ENCODE peak calls at places on chromosomes 7 and 10, in nine cellular contexts. Z is HCT116, H is left ventricle myocardium inferior, M is ovary, X is GM06990, F is lung, W is GM23248, Y is MM.1S, T is lower lobe of right lung. B is an unnamed sample.
A peak's percentile ranks its signal among the peaks of the same experiment; 100 is the strongest.

GRCh38 chr10:47423476-47423875 is 39.4 kb upstream of the ZNF488 start:
- DNase-seq in W (peak; percentile 59), Z (no peak), H (no peak), T (no peak), M (no peak), X (no peak), Y (no peak), F (no peak), B (no peak)

GRCh38 chr7:96314402-96315108 is 7.3 kb downstream of the SLC25A13 start:
- DNase-seq in X (no peak), H (no peak), M (no peak), W (peak; percentile 7), F (no peak), T (no peak), Y (no peak), Z (no peak), B (no peak)

GRCh38 chr10:95830044-95830443 is 74.1 kb downstream of the ENTPD1 start:
- DNase-seq in T (no peak), H (no peak), W (no peak), Z (no peak), X (no peak), M (no peak), F (no peak), Y (no peak), B (no peak)

GRCh38 chr7:101823596-101823995 is 6.2 kb downstream of the CUX1 start:
- DNase-seq in Y (no peak), M (no peak), W (no peak), Z (no peak), T (no peak), X (no peak), H (no peak), F (no peak), B (no peak)

GRCh38 chr7:142632291-142633134 is 116.8 kb upstream of the PRSS1 start:
- DNase-seq in Z (peak; percentile 63), X (peak; percentile 40), M (peak; percentile 15), T (peak; percentile 51), W (peak; percentile 75), Y (peak; percentile 88), F (peak; percentile 52), H (no peak), B (peak; percentile 82)

GRCh38 chr10:29590598-29591415 is 44.0 kb downstream of the SVIL start:
- DNase-seq in X (no peak), T (no peak), W (peak; percentile 80), F (peak; percentile 26), Z (peak; percentile 21), Y (peak; percentile 28), M (no peak), H (no peak), B (peak; percentile 24)

GRCh38 chr10:62650411-62650810 is 154.1 kb upstream of the ADO start:
- DNase-seq in Y (no peak), X (no peak), T (no peak), F (no peak), M (no peak), H (no peak), Z (no peak), W (peak; percentile 69), B (no peak)

GRCh38 chr10:28489201-28489600 is 43.7 kb upstream of the WAC start:
- DNase-seq in T (no peak), X (no peak), F (no peak), M (no peak), Y (no peak), W (no peak), Z (no peak), H (no peak), B (no peak)

GRCh38 chr7:128167316-128167691 is 73.8 kb upstream of the LEP start:
- DNase-seq in H (no peak), Z (no peak), T (no peak), M (peak; percentile 40), Y (no peak), X (no peak), W (peak; percentile 82), F (no peak), B (no peak)

GRCh38 chr7:540997-541396 is 21.4 kb upstream of the PDGFA start:
- DNase-seq in F (no peak), Z (no peak), Y (no peak), W (no peak), T (no peak), M (no peak), H (no peak), X (no peak), B (no peak)

DNA sequence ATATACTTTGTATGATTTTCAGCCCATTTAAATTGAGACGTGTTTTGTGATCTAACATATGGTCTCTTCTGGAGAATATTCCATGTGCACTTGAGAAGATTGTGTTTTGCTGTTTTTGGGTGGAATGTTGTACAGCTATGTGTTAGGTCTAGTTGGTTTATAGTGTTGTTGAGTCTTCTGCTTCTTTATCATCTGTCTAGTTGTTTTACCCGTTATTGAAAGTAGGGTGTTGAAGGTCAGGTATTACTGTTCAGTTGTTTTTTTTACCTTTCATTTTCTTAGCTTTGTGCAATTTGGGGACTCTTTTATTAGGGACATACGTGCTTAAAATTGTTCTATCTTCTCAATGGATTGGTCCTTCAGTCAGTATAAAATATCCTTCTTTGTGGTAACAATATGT is 18.5 kb downstream of the SEPTIN7 start:
- DNase-seq in Z (no peak), M (no peak), W (no peak), Y (no peak), X (no peak), T (no peak), F (no peak), H (no peak), B (no peak)
- H3K36me3 ChIP-seq in Z (no peaks in the 10 kb centered on the region), M (no peaks in the 10 kb centered on the region), W (no peaks in the 10 kb centered on the region), Y (no peaks in the 10 kb centered on the region), X (no peaks in the 10 kb centered on the region), T (no peaks in the 10 kb centered on the region), F (no peaks in the 10 kb centered on the region), H (no peaks in the 10 kb centered on the region), B (peaks cover 84% of the 10 kb centered on the region)

GRCh38 chr10:80515941-80516340 is 21.8 kb upstream of the SH2D4B start:
- DNase-seq in F (no peak), H (no peak), T (no peak), Y (no peak), W (no peak), M (no peak), Z (no peak), X (no peak), B (no peak)

GRCh38 chr10:80516506-80517075 is 21.1 kb upstream of the SH2D4B start:
- DNase-seq in Y (no peak), T (no peak), M (no peak), X (no peak), Z (no peak), W (no peak), F (no peak), H (no peak), B (no peak)

GRCh38 chr10:80517416-80518142 is 20.1 kb upstream of the SH2D4B start:
- DNase-seq in Y (no peak), H (no peak), W (no peak), F (no peak), Z (no peak), M (no peak), X (no peak), T (no peak), B (no peak)

GRCh38 chr10:80513106-80513505 is 24.6 kb upstream of the SH2D4B start:
- DNase-seq in W (no peak), F (no peak), Z (no peak), M (no peak), T (no peak), Y (no peak), H (no peak), X (no peak), B (no peak)

GRCh38 chr10:80515511-80515910 is 22.2 kb upstream of the SH2D4B start:
- DNase-seq in X (no peak), M (no peak), H (no peak), Z (no peak), T (no peak), Y (no peak), W (no peak), F (no peak), B (no peak)
- H3K36me3 ChIP-seq in X (peaks cover 37% of the 10 kb centered on the region), M (no peaks in the 10 kb centered on the region), H (peaks cover 92% of the 10 kb centered on the region), Z (peaks cover 44% of the 10 kb centered on the region), T (peaks cover 100% of the 10 kb centered on the region), Y (no peaks in the 10 kb centered on the region), W (no peaks in the 10 kb centered on the region), F (peaks cover 13% of the 10 kb centered on the region), B (peaks cover 82% of the 10 kb centered on the region)

GRCh38 chr7:157375410-157375809 is 38.6 kb downstream of the DNAJB6 start:
- DNase-seq in Z (no peak), F (no peak), X (no peak), T (no peak), W (no peak), H (no peak), Y (no peak), M (no peak), B (no peak)

GRCh38 chr7:157371296-157371695 is 34.5 kb downstream of the DNAJB6 start:
- DNase-seq in Y (no peak), X (no peak), F (no peak), T (no peak), W (no peak), M (no peak), H (no peak), Z (no peak), B (no peak)

GRCh38 chr7:157372300-157373232 is 35.8 kb downstream of the DNAJB6 start:
- DNase-seq in Z (no peak), X (no peak), F (no peak), M (no peak), W (no peak), T (no peak), Y (no peak), H (no peak), B (no peak)

GRCh38 chr7:157370761-157371160 is 34.0 kb downstream of the DNAJB6 start:
- DNase-seq in Y (no peak), M (no peak), T (no peak), W (no peak), Z (no peak), H (no peak), F (no peak), X (no peak), B (no peak)

DNA sequence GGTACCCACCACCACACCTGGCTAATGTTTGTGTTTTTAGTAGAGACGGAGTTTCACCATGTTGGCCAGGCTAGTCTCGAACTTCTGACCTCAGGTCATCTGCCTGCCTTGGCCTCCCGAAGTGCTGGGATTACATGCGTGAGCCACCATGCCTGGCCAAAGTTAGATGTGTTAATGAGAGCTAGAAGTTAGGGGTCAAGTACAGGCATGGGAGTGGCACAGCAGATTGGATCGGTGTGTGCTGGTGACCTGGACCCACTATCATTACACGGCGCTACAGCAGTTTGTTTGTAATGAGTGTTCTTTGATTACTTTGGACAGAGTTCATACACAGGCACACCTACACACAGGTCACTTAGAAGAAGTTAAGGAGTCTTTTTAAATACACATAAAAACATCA is 36.7 kb downstream of the DNAJB6 start:
- DNase-seq in Y (no peak), H (no peak), T (no peak), F (no peak), X (no peak), W (no peak), Z (no peak), M (no peak), B (no peak)
- H3K36me3 ChIP-seq in Y (peaks cover 29% of the 10 kb centered on the region), H (peaks cover 53% of the 10 kb centered on the region), T (peaks cover 69% of the 10 kb centered on the region), F (peaks cover 11% of the 10 kb centered on the region), X (peaks cover 22% of the 10 kb centered on the region), W (peaks cover 50% of the 10 kb centered on the region), Z (peaks cover 21% of the 10 kb centered on the region), M (no peaks in the 10 kb centered on the region), B (peaks cover 99% of the 10 kb centered on the region)

DNA sequence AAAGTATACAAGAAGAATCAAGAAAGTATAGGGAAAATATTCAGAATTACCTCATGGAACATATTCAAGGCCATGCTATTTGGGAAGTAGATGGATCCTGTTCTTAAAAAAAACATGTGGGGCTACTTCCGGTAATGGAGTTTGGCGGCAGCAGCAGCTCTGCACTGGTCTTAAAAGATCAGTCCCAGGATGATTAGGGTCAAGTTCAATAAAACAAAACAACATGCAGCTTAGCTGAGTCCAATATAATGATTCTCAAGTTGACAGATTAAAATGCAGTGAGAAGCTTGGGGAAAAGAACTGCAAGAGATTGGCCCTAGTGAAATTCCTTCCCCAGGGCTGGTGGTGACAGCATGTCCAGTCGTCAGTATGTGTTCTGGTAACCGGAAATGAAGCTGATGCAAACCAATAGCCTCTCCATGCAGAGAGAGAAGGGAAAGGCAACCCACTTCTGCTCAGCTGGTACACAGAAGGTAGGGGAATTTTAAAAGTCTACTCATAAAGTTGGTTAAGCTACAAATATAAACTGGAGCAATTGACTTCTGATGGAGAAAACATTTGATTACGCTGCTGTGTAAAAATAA is 305.1 kb upstream of the IMMP2L start:
- DNase-seq in M (no peak), F (no peak), W (no peak), H (no peak), Y (no peak), T (no peak), X (no peak), Z (no peak), B (no peak)
- H3K36me3 ChIP-seq in M (no peaks in the 10 kb centered on the region), F (peaks cover 3% of the 10 kb centered on the region), W (no peaks in the 10 kb centered on the region), H (peaks cover 41% of the 10 kb centered on the region), Y (no peaks in the 10 kb centered on the region), T (peaks cover 88% of the 10 kb centered on the region), X (no peaks in the 10 kb centered on the region), Z (no peaks in the 10 kb centered on the region), B (no peaks in the 10 kb centered on the region)

B was measured in OCI-LY7.